ENCODE peak calls at places on chromosomes 12 and 14, in four cellular contexts. U, V, W and K are unnamed samples.

GRCh38 chr14:50094056-50094455 is 22.3 kb downstream of the VCPKMT start:
- DNase-seq in U (no peak), V (no peak), W (no peak), K (no peak)

GRCh38 chr12:117583677-117584076 is 222.3 kb upstream of the NOS1 start:
- DNase-seq in U (no peak), V (no peak), W (no peak), K (no peak)

GRCh38 chr12:121810234-121810817 is 6.5 kb downstream of the SETD1B start:
- DNase-seq in U (no peak), V (no peak), W (no peak), K (no peak)

GRCh38 chr12:58443981-58444371 is 476.3 kb downstream of the LRIG3 start:
- DNase-seq in U (no peak), V (no peak), W (no peak), K (no peak)

GRCh38 chr12:107521826-107522355 is 163.7 kb upstream of the PWP1 start:
- DNase-seq in U (no peak), V (no peak), W (no peak), K (no peak)

GRCh38 chr14:105838591-105839424 is 312.4 kb downstream of the TMEM121 start:
- DNase-seq in U (no peak), V (no peak), W (no peak), K (no peak)

GRCh38 chr14:63933701-63934100 is 80.9 kb downstream of the SYNE2 start:
- DNase-seq in U (no peak), V (no peak), W (no peak), K (no peak)

GRCh38 chr12:7374423-7375144 is 69.4 kb downstream of the CD163L1 start:
- DNase-seq in U (peak; percentile 7), V (no peak), W (peak; percentile 64), K (no peak)

GRCh38 chr14:23297096-23297495 is 5.6 kb downstream of the PPP1R3E start:
- DNase-seq in U (no peak), V (no peak), W (no peak), K (no peak)

GRCh38 chr12:103680591-103681065 is 93.6 kb downstream of the STAB2 start:
- DNase-seq in U (no peak), V (no peak), W (no peak), K (no peak)

GRCh38 chr12:25784669-25785068 is 173.8 kb upstream of the RASSF8 start:
- DNase-seq in U (no peak), V (no peak), W (no peak), K (no peak)

GRCh38 chr12:23631991-23632390 is 317.5 kb downstream of the SOX5 start:
- DNase-seq in U (no peak), V (no peak), W (no peak), K (no peak)

GRCh38 chr12:114888458-114888857 is 204.5 kb upstream of the TBX3 start:
- DNase-seq in U (no peak), V (no peak), W (peak; percentile 12), K (no peak)

GRCh38 chr12:53867216-53868012 is 71.2 kb upstream of the HOXC13 start:
- DNase-seq in U (peak; percentile 58), V (no peak), W (peak; percentile 94), K (no peak)

GRCh38 chr12:48923117-48923516 is 2.2 kb downstream of the FKBP11 start:
- DNase-seq in U (no peak), V (no peak), W (no peak), K (no peak)

GRCh38 chr12:20183563-20183962 is 184.8 kb upstream of the PDE3A start:
- DNase-seq in U (no peak), V (no peak), W (no peak), K (no peak)

GRCh38 chr12:121512561-121512960 is 68.3 kb downstream of the KDM2B start:
- DNase-seq in U (no peak), V (no peak), W (no peak), K (no peak)

GRCh38 chr14:103721334-103722120 is 5.9 kb downstream of the ZFYVE21 start:
- DNase-seq in U (no peak), V (no peak), W (no peak), K (no peak)

GRCh38 chr14:99427632-99428315 is 52.9 kb downstream of the SETD3 start:
- DNase-seq in U (no peak), V (no peak), W (no peak), K (no peak)

GRCh38 chr14:72549026-72549425 is 344.9 kb downstream of the DPF3 start:
- DNase-seq in U (no peak), V (no peak), W (no peak), K (no peak)

GRCh38 chr12:47777741-47778558 is 4.9 kb downstream of the SLC48A1 start:
- DNase-seq in U (peak; percentile 78), V (peak; percentile 95), W (no peak), K (peak; percentile 70)

GRCh38 chr14:74634481-74634880 is 22.4 kb upstream of the LTBP2 start:
- DNase-seq in U (no peak), V (no peak), W (no peak), K (no peak)

GRCh38 chr12:89770391-89770790 is 61.8 kb upstream of the ATP2B1 start:
- DNase-seq in U (no peak), V (no peak), W (no peak), K (no peak)

GRCh38 chr12:45785315-45785714 is 55.8 kb downstream of the ARID2 start:
- DNase-seq in U (no peak), V (no peak), W (no peak), K (no peak)

GRCh38 chr14:100383727-100384158 is 60.6 kb downstream of the SLC25A47 start:
- DNase-seq in U (peak; percentile 35), V (peak; percentile 25), W (peak; percentile 51), K (peak; percentile 30)